ENCODE peak calls at places on chromosomes 16 and 17, in eight cellular contexts. X, O, K, C, N, P, Y and H are unnamed samples.

GRCh38 chr16:19907161-19907992 is 22.7 kb upstream of the GPRC5B start:
- DNase-seq in Y (peak), P (peak), K (peak), X (peak), N (peak), O (peak), C (peak), H (peak)

GRCh38 chr17:62707425-62707739 is 79.9 kb downstream of the MRC2 start:
- DNase-seq in X (no peak), P (no peak), Y (no peak), O (no peak), C (no peak), K (no peak), N (no peak), H (no peak)

GRCh38 chr16:65176603-65177002 is 54.7 kb upstream of the CDH11 start:
- DNase-seq in P (no peak), O (no peak), K (no peak), C (peak), Y (no peak), X (no peak), N (no peak), H (no peak)

GRCh38 chr17:17168401-17168800 is 37.7 kb downstream of the PLD6 start:
- DNase-seq in O (no peak), P (no peak), N (no peak), Y (no peak), K (no peak), C (no peak), X (no peak), H (no peak)

GRCh38 chr17:43531955-43532354 is 14.2 kb downstream of the ETV4 start:
- DNase-seq in P (no peak), K (no peak), Y (no peak), N (no peak), C (no peak), O (no peak), X (no peak), H (no peak)

GRCh38 chr17:4522661-4523060 is 24.0 kb downstream of the SPNS2 start:
- DNase-seq in O (no peak), N (no peak), P (no peak), X (no peak), C (no peak), Y (no peak), K (no peak), H (no peak)

GRCh38 chr16:3187798-3188674 is at the start of gene OR1F1:
- DNase-seq in X (no peak), N (peak), O (peak), C (peak), Y (peak), K (no peak), P (no peak), H (no peak)

GRCh38 chr16:31700200-31700529 is 172.5 kb downstream of the AHSP start:
- DNase-seq in P (no peak), N (no peak), O (no peak), C (no peak), K (no peak), X (no peak), Y (peak), H (no peak)

GRCh38 chr17:65774787-65775186 is 213.3 kb upstream of the AXIN2 start:
- DNase-seq in X (no peak), P (no peak), C (no peak), K (no peak), N (no peak), O (no peak), Y (no peak), H (no peak)

GRCh38 chr17:65163990-65164495 is 26.9 kb downstream of the RGS9 start:
- DNase-seq in P (no peak), X (peak), Y (peak), K (no peak), O (peak), N (peak), C (no peak), H (peak)

GRCh38 chr17:44333371-44333770 is 8.7 kb upstream of the SLC25A39 start:
- DNase-seq in P (no peak), O (no peak), N (no peak), Y (no peak), K (no peak), X (no peak), C (no peak), H (no peak)

GRCh38 chr17:60641126-60641525 is 36.5 kb upstream of the BCAS3 start:
- DNase-seq in X (no peak), O (no peak), K (no peak), N (no peak), Y (no peak), C (no peak), P (no peak), H (no peak)

GRCh38 chr17:80845863-80846671 is 145.6 kb upstream of the CHMP6 start:
- DNase-seq in X (no peak), C (no peak), K (no peak), N (no peak), Y (no peak), P (no peak), O (no peak), H (no peak)

GRCh38 chr17:61485067-61485775 is 33.0 kb downstream of the TBX4 start:
- DNase-seq in P (no peak), K (no peak), X (no peak), N (no peak), O (no peak), Y (no peak), C (no peak), H (no peak)

GRCh38 chr16:30186782-30187555 is 3.6 kb downstream of the CORO1A start:
- DNase-seq in K (peak), N (peak), X (peak), P (peak), O (peak), C (no peak), Y (peak), H (peak)

GRCh38 chr17:81528384-81528650 is 140 bp downstream of the FSCN2 start:
- DNase-seq in Y (no peak), X (no peak), P (no peak), N (no peak), C (no peak), O (no peak), K (no peak), H (no peak)

GRCh38 chr17:80376531-80376930 is 38.4 kb upstream of the ENDOV start:
- DNase-seq in N (no peak), X (no peak), K (no peak), C (no peak), O (no peak), Y (no peak), P (no peak), H (no peak)